ENCODE peak calls at places on chromosomes 7 and 10, in four cellular contexts. N is activated CD8-positive, alpha-beta memory T cell treated with anti-CD3 and anti-CD28 coated beads, Interleukin-2, amount 50 U/mL, for 48 hours; X is activated CD4-positive, CD25-positive, alpha-beta regulatory T cell; U is activated T-helper 2 cell treated with anti-CD3 and anti-CD28 coated beads, Interferon-gamma antibody, Interleukin-2, Interleukin-4, amounts not matched to agents 10 μg/mL and 5 μg/mL and 100 μg/mL, durations not matched to agents 14 hours and 24 hours and 36 hours. B is an unnamed sample.

GRCh38 chr10:71004176-71004575 is 115.8 kb upstream of the PCBD1 start:
- DNase-seq in N (no peak), X (no peak), U (no peak), B (no peak)

GRCh38 chr10:4399571-4399970 is 426.4 kb upstream of the AKR1E2 start:
- DNase-seq in N (no peak), X (no peak), U (no peak), B (no peak)

GRCh38 chr7:150631084-150631824 is 931 bp downstream of the GIMAP6 start:
- DNase-seq in N (no peak), X (peak; percentile 49), U (peak; percentile 60), B (no peak)

GRCh38 chr10:132869621-132870020 is 72.7 kb downstream of the CFAP46 start:
- DNase-seq in N (peak; percentile 10), X (no peak), U (no peak), B (no peak)

GRCh38 chr10:31704195-31704594 is 224.4 kb downstream of the ARHGAP12 start:
- DNase-seq in N (no peak), X (no peak), U (no peak), B (no peak)

GRCh38 chr7:137109966-137110930 is 233.3 kb downstream of the PTN start:
- DNase-seq in N (no peak), X (no peak), U (no peak), B (no peak)

GRCh38 chr7:33091641-33092191 is 17.5 kb downstream of the RP9 start:
- DNase-seq in N (no peak), X (no peak), U (no peak), B (no peak)

GRCh38 chr7:94632338-94633024 is 23.5 kb downstream of the SGCE start:
- DNase-seq in N (no peak), X (no peak), U (no peak), B (no peak)

GRCh38 chr7:74294191-74294998 is 5.2 kb downstream of the CLIP2 start:
- DNase-seq in N (no peak), X (no peak), U (no peak), B (no peak)

GRCh38 chr7:43825391-43825808 is 43.9 kb downstream of the MRPS24 start:
- DNase-seq in N (no peak), X (no peak), U (no peak), B (no peak)

GRCh38 chr10:17200885-17201164 is 647 bp downstream of the TRDMT1 start:
- DNase-seq in N (no peak), X (no peak), U (peak; percentile 18), B (peak; percentile 70)